ENCODE peak calls at places on chromosomes 2 and 18, in four cellular contexts. W is cardiac fibroblast, Q is lower leg skin, N is astrocyte of the spinal cord. X is an unnamed sample.

GRCh38 chr18:62518460-62519375 is 4.1 kb upstream of the ZCCHC2 start:
- DNase-seq in N (peak; percentile 36), W (no peak), Q (no peak), X (no peak)

GRCh38 chr2:236137066-236137465 is 31.1 kb downstream of the GBX2 start:
- DNase-seq in N (no peak), W (no peak), Q (no peak), X (no peak)

GRCh38 chr2:108257757-108258331 is 18.1 kb downstream of the SULT1C3 start:
- DNase-seq in Q (no peak), W (no peak), N (no peak), X (no peak)

GRCh38 chr2:96637385-96638143 is 548 bp downstream of the KANSL3 start:
- DNase-seq in W (peak; percentile 94), N (peak; percentile 87), Q (peak; percentile 79), X (peak; percentile 94)

GRCh38 chr2:64880193-64880951 is 108.8 kb upstream of the SLC1A4 start:
- DNase-seq in W (no peak), N (no peak), Q (no peak), X (no peak)

GRCh38 chr2:47243596-47244323 is 88.7 kb upstream of the STPG4 start:
- DNase-seq in W (no peak), Q (no peak), N (no peak), X (no peak)

GRCh38 chr18:46332956-46333355 is 228.8 kb downstream of the HAUS1 start:
- DNase-seq in N (no peak), Q (no peak), W (no peak), X (no peak)

GRCh38 chr2:105746177-105747080 is 1.7 kb downstream of the NCK2 start:
- DNase-seq in W (no peak), Q (peak; percentile 57), N (no peak), X (no peak)

GRCh38 chr2:20667531-20668401 is 822 bp downstream of the GDF7 start:
- DNase-seq in Q (no peak), W (no peak), N (no peak), X (no peak)

GRCh38 chr2:110735366-110735765 is 3.0 kb downstream of the ACOXL start:
- DNase-seq in W (peak; percentile 27), N (no peak), Q (no peak), X (no peak)

DNA sequence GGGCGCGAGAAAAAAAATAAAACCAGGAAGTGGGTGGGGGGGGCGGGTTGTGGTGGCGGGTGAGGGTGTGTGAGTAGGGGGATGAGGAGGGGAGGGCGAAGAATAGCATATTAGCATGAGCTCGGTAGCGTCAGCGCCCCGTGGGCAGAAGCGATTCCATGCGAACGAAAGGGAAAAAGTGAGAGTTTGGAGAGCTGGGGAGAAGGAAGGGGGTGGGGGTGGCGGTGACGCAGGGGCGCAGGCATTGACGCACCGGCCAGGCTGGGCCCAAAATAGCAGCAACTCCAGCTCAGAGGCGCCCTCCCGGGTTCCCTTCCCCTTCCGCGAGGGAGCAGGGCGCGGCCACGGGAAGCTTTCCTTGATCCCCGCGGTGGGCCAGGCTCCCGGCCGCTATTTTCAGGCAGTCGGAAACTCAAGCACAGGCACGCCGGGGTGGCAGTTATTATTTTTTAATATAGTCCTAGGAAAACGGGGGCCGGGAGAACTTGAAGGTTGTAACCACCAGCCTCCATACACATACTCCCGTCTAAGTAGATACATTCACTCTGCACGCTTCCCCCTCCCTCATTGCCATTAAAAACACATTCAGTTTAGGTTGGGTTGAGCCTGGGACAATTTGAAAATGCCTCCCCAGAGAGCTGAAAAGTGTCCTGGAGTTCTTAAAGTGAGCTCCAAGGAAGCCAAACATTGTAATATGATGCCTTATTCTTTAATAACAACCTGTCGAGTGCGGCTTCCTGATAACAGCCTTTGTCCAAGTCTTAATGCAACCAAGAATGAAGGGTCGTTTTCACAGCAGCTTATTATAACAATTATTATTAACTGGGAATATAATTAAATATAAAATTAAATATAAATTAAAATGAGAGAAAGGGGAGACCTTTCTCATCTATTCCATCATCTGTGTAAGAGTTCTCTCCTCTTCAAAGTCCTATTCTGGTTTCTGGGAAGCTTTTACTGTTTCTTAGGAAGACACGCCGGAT is 2.3 kb upstream of the NR4A2 start:
- DNase-seq in Q (peak; percentile 91), N (peak; percentile 95), W (peak; percentile 97), X (peak; percentile 97)
- TF ChIP-seq CTCF in Q (no peak), N (peak; percentile 26), W (peak; percentile 27), X (no peak)

GRCh38 chr2:9555338-9556120 is at the start of gene ADAM17:
- DNase-seq in Q (peak; percentile 94), N (peak; percentile 99), W (peak; percentile 99), X (peak; percentile 98)
- TF ChIP-seq CTCF in Q (no peak), N (peak; percentile 63), W (peak; percentile 50), X (peak; percentile 54)

DNA sequence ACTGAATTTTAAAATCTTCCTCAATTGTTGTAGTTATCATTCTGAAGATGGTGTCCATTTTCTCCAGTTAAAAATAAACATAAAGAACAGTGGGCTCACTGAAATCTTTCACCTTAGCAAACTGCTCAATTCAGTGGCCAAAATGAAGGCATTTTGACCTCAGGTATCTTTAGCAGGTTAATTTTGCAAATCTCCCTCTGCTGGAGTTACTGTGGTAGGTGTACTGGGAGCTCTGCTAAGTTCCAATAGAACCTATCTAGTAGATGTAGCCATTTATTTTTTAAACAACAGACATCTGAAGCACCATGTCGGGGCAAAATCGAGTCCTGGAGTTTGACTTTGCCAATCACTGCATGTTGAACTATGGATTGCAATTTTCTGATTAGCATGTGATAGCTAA is 177.1 kb downstream of the IRS1 start:
- DNase-seq in W (no peak), Q (no peak), N (no peak), X (no peak)
- TF ChIP-seq CTCF in W (peak; percentile 26), Q (no peak), N (peak; percentile 24), X (peak; percentile 12)

DNA sequence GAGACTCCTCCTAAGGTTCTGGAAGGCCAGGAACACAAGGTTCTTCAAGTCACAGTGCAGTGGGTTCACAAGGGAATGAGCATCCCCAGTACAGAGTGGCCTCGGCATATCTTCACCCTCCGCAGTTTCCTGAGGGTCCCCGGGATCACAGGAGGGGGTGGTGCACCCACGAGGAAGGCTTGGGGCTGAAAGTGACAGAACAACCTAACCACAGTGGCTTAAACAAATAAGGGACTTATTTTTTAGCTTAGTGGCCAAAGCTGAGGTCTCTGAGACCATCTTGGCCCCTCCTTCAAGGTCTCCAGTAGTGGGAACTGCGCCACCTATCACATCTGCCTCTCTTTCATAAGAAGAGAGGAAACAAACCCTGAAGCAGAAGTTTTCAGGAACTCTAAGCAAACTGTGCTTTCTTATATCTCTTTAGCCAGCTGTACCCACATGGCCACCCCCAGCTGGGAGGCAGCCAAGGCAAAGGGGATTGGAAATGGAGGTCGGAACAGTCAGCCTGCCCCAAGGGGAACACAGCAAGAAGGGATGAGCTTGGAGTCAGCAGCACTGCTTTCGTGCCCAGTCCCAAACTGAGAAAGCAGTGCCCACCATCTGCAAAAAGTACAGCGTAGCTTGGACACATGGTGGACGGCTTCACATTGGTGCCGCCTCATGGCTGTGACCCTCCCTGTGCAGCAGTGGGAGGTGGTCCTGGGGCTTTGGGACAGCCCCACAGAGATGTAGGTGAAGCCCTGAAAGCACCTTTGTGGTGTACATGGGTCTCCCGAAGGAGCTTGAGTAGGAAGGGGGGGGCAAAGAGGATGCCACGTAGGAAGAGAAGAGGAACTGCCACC is 260.0 kb upstream of the ID2 start:
- DNase-seq in Q (no peak), N (no peak), W (no peak), X (no peak)
- TF ChIP-seq CTCF in Q (no peak), N (no peak), W (no peak), X (no peak)

GRCh38 chr18:8454136-8454535 is 155.1 kb upstream of the RAB12 start:
- DNase-seq in Q (no peak), W (no peak), N (no peak), X (no peak)
- TF ChIP-seq CTCF in Q (no peak), W (no peak), N (no peak), X (no peak)

GRCh38 chr2:897091-897490 is 53.6 kb upstream of the SNTG2 start:
- DNase-seq in W (no peak), N (no peak), Q (no peak), X (no peak)
- TF ChIP-seq CTCF in W (no peak), N (no peak), Q (no peak), X (no peak)

GRCh38 chr2:27379383-27379839 is 1.1 kb downstream of the ZNF513 start:
- DNase-seq in Q (no peak), N (peak; percentile 22), W (no peak), X (no peak)

GRCh38 chr2:27378809-27379290 is 1.7 kb downstream of the ZNF513 start:
- DNase-seq in W (no peak), N (no peak), Q (no peak), X (no peak)

GRCh38 chr2:27380626-27381556 is at the start of gene ZNF513:
- DNase-seq in N (peak; percentile 96), Q (peak; percentile 95), W (peak; percentile 98), X (peak; percentile 98)

GRCh38 chr2:27381577-27382181 is 1.1 kb upstream of the ZNF513 start:
- DNase-seq in Q (no peak), N (no peak), W (no peak), X (no peak)

DNA sequence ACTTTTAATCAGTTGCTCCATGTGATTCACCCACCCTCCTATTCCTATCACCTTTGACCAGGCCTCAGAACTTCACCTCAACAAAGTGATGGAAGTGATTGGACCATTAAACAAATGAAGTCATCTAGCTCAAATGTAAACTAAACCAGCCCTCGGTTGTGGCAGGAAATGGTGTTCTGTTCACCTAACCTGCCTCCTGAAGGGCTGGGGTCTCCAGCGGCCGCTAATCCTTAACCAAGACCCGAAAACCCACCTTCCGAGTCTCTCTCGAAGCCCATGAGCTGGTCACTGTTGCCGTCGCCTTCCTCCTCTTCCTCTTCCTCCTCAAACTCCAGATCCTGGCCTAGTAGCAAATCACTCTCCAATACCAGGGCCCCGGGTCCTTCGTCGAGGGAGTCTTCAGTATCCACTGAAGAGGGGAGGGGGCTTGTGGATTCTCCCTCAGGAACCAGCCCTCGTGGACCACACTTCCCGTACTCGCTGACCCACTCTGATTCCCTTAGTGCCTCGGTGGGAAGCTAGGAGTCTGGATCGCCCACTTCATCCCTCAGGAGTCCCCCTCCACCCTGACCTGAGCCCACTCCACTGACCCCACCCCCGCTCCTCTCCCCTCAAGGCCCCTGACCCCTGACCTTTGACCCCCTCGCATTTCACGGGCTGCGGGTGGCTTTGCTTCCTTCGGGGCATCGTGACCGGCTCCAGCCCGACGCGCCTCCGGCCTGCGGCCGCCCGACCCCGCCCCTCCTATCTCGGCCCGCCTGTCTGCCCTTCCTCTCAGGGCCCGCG is 501 bp downstream of the ZNF513 start:
- DNase-seq in N (peak; percentile 17), Q (peak; percentile 73), W (peak; percentile 21), X (peak; percentile 70)
- TF ChIP-seq CTCF in N (no peak), Q (no peak), W (no peak), X (no peak)

DNA sequence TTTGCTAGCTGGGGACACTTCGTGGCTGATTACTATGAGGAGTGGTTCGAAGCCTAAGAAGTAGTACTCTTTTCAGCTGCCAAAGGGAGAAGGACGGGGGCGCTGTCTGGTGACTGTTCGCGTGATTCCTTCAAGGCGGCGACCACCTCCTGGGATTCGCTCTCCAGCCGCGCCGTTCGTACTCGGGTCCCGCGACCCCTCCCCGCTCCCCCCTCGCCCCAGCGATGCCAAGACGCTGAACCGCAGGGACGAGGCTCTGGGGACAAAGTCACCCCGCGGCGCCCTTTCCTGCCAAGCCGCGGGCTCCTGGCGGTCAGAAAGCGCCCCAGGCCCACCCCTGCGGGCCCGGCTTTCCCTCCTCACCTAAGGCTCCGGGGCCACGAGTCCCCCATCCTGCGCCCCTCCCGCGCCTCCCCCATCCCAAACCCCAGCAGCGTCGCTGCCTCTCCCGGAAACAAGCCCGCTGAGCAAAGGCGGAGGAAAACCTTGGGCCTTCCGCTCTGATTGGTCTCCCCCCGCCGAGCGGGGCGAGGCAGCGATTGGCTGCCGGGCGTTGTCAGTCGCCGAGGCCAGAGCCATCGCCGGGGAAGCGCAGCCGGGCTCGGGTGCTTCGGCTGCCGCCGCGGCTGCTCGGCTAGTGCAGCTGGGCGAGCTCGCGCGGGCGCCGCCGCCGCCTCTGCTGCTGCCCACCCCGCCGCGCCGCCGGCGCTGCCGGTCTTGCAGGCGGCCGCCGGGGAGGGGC is 404.3 kb downstream of the XIRP2 start:
- DNase-seq in N (peak; percentile 96), W (peak; percentile 93), Q (peak; percentile 61), X (peak; percentile 83)
- TF ChIP-seq CTCF in N (peak; percentile 47), W (peak; percentile 46), Q (no peak), X (peak; percentile 59)